ENCODE peak calls at places on chromosomes 6 and 20, in eight cellular contexts. Y, G, I, E, X, C, H and S are unnamed samples. For H3K4me1, the result is how much of the 10 kb centered on the place peaks cover.

GRCh38 chr6:102701019-102701418 is 1307.5 kb downstream of the GRIK2 start:
- DNase-seq in G (no peak), X (no peak), I (no peak), H (no peak), E (no peak), Y (peak), C (no peak), S (no peak)

GRCh38 chr6:38720295-38720694 is 5.2 kb downstream of the DNAH8 start:
- DNase-seq in X (no peak), G (no peak), C (no peak), I (no peak), Y (no peak), E (no peak), H (no peak), S (no peak)

GRCh38 chr6:16849280-16850210 is 88.3 kb upstream of the ATXN1 start:
- DNase-seq in I (no peak), E (no peak), H (no peak), Y (no peak), C (no peak), X (peak), G (peak), S (no peak)

GRCh38 chr6:104558746-104559145 is 301.0 kb downstream of the HACE1 start:
- DNase-seq in I (no peak), G (no peak), Y (no peak), C (no peak), X (no peak), H (no peak), E (no peak), S (no peak)

GRCh38 chr20:4401601-4402000 is 320.1 kb upstream of the PRND start:
- DNase-seq in H (no peak), X (no peak), Y (no peak), G (peak), I (no peak), E (no peak), C (no peak), S (no peak)

GRCh38 chr6:44228836-44229235 is 5.4 kb downstream of the SLC29A1 start:
- DNase-seq in C (no peak), E (no peak), Y (no peak), I (no peak), H (no peak), G (no peak), X (no peak), S (no peak)

GRCh38 chr6:31308050-31308844 is 36.4 kb upstream of the HLA-C start:
- DNase-seq in I (no peak), E (peak), G (no peak), Y (peak), H (peak), X (peak), C (no peak), S (peak)

GRCh38 chr6:139107051-139107450 is 27.8 kb upstream of the HECA start:
- DNase-seq in E (no peak), G (no peak), X (no peak), H (no peak), I (no peak), Y (no peak), C (no peak), S (no peak)

GRCh38 chr6:10510592-10511367 is 10.4 kb upstream of the GCNT2 start:
- DNase-seq in H (peak), Y (no peak), I (peak), X (peak), C (peak), E (no peak), G (no peak), S (peak)

GRCh38 chr6:77573843-77574242 is 79.0 kb upstream of the MEI4 start:
- DNase-seq in Y (no peak), I (no peak), G (no peak), X (no peak), C (no peak), H (no peak), E (no peak), S (no peak)

GRCh38 chr6:141726158-141726557 is 406.6 kb upstream of the GJE1 start:
- DNase-seq in I (no peak), Y (no peak), X (no peak), G (no peak), C (peak), E (no peak), H (no peak), S (no peak)

GRCh38 chr6:156910938-156911337 is 133.8 kb downstream of the ARID1B start:
- DNase-seq in X (no peak), E (no peak), G (no peak), Y (no peak), H (no peak), I (no peak), C (no peak), S (no peak)

GRCh38 chr20:39571171-39571570 is 609.0 kb downstream of the DHX35 start:
- DNase-seq in H (no peak), C (no peak), Y (no peak), E (no peak), I (no peak), G (no peak), X (no peak), S (no peak)

GRCh38 chr6:127215931-127216330 is 50.7 kb upstream of the RNF146 start:
- DNase-seq in H (no peak), Y (no peak), G (no peak), E (no peak), I (no peak), X (no peak), C (no peak), S (no peak)

GRCh38 chr6:38239719-38240451 is 399.8 kb downstream of the BTBD9 start:
- DNase-seq in Y (no peak), G (peak), C (no peak), I (no peak), H (no peak), X (no peak), E (no peak), S (no peak)

GRCh38 chr20:49675368-49676151 is 38.1 kb downstream of the B4GALT5 start:
- DNase-seq in H (peak), Y (no peak), C (no peak), G (peak), I (no peak), E (no peak), X (no peak), S (no peak)

GRCh38 chr6:63615590-63615989 is 20.0 kb upstream of the PHF3 start:
- DNase-seq in C (no peak), G (no peak), I (no peak), Y (no peak), H (no peak), X (no peak), E (no peak), S (no peak)

GRCh38 chr6:134173007-134173690 is 120.7 kb upstream of the SLC2A12 start:
- DNase-seq in G (no peak), E (no peak), Y (no peak), I (no peak), C (no peak), H (no peak), X (no peak), S (no peak)

GRCh38 chr20:9515211-9515580 is 806 bp downstream of the LAMP5 start:
- DNase-seq in G (no peak), E (no peak), Y (no peak), H (no peak), I (no peak), C (no peak), X (no peak), S (no peak)

GRCh38 chr6:28742668-28743270 is 181.0 kb downstream of the TRIM27 start:
- DNase-seq in Y (no peak), C (no peak), H (peak), E (no peak), X (no peak), G (peak), I (no peak), S (no peak)

GRCh38 chr6:152189736-152190135 is 382.3 kb downstream of the ESR1 start:
- DNase-seq in X (no peak), G (peak), E (no peak), Y (no peak), I (no peak), C (no peak), H (no peak), S (no peak)

GRCh38 chr20:48777821-48778220 is 50.0 kb downstream of the PREX1 start:
- DNase-seq in H (no peak), Y (no peak), G (no peak), E (no peak), I (no peak), C (no peak), X (no peak), S (no peak)

GRCh38 chr6:71665931-71666330 is 220.4 kb upstream of the RIMS1 start:
- DNase-seq in G (no peak), E (no peak), X (no peak), C (no peak), H (no peak), I (no peak), Y (no peak), S (no peak)

GRCh38 chr6:54579011-54579410 is 267.6 kb upstream of the FAM83B start:
- DNase-seq in C (no peak), E (no peak), H (no peak), Y (no peak), X (no peak), G (peak), I (no peak), S (no peak)

GRCh38 chr20:24470031-24470781 is 777 bp downstream of the SYNDIG1 start:
- DNase-seq in H (no peak), I (no peak), E (no peak), C (peak), G (peak), X (no peak), Y (peak), S (no peak)

GRCh38 chr20:24472426-24472825 is 3.0 kb downstream of the SYNDIG1 start:
- DNase-seq in X (no peak), I (no peak), C (no peak), E (no peak), H (no peak), Y (no peak), G (no peak), S (no peak)

GRCh38 chr20:24469116-24470030 is at the start of gene SYNDIG1:
- DNase-seq in Y (peak), I (peak), X (no peak), H (no peak), C (peak), G (no peak), E (no peak), S (peak)

GRCh38 chr20:24468401-24469115 is 871 bp upstream of the SYNDIG1 start:
- DNase-seq in I (no peak), C (no peak), X (no peak), E (no peak), H (no peak), Y (peak), G (no peak), S (no peak)

DNA sequence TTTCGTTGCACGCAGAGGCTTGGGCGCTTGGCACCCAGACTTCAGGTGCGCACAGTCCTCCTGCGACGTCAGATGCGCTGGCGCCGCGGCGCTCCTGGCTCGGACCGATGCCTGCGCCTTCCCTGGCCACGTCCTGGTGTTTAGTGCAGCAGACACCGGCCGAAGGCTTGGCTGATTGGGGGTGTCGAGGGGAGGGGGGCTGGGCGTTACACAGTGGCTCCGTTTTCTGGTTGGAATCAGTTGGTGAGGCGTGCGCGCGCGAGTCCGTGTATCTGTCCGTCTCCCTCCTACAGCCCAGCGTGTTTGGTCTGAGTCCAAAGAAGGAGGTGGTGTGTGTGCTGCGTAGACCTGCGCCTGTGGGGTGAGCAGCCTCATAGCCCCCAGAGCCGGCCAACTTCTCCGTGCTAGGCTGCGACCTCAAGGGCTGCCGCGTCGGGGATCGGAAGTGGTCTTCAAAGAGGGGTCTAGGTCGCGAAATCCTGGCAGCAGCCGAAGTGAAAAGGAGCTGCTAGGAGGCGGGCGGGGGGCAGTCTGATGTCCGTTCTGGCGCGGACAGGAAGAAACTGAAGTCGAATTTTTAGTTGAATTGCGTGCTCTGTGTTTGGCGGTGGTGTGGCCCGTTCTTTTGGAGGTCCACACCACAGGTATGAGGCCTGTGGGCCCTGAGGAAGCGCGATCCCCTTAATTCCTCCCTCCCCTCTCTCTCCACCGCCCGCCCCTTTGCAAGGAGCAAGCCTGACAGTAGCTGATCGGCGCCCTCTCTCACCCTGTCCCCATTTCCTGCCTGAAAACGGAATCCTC is 1.6 kb downstream of the SYNDIG1 start:
- DNase-seq in G (no peak), E (no peak), Y (no peak), I (no peak), H (no peak), X (no peak), C (peak), S (peak)
- H3K4me3 ChIP-seq in G (peak), E (no peak), Y (peak), I (peak), H (no peak), X (peak), C (peak), S (peak)

GRCh38 chr6:125781307-125781868 is 9.4 kb upstream of the NCOA7 start:
- DNase-seq in E (no peak), G (peak), C (no peak), I (no peak), X (no peak), H (no peak), Y (no peak), S (peak)
- H3K27ac ChIP-seq in E (peak), G (peak), C (peak), I (peak), X (peak), H (peak), Y (peak), S (peak)

GRCh38 chr20:58984691-58985090 is 3.6 kb downstream of the NELFCD start:
- DNase-seq in Y (no peak), H (no peak), C (no peak), E (no peak), X (no peak), I (no peak), G (no peak), S (no peak)
- H3K4me1 ChIP-seq in Y (under half), H (under half), C (under half), E (under half), X (under half), I (half or more), G (under half), S (under half)

GRCh38 chr6:35427851-35428321 is 24.3 kb upstream of the FANCE start:
- DNase-seq in X (no peak), G (peak), H (no peak), C (no peak), I (no peak), E (no peak), Y (no peak), S (no peak)
- H3K4me3 ChIP-seq in X (no peak), G (peak), H (no peak), C (no peak), I (no peak), E (no peak), Y (no peak), S (no peak)